ENCODE peak calls at places on chromosomes 12 and 14, in six cellular contexts. W is myocyte, P is NCI-H2171, H is upper lobe of right lung, V is astrocyte of the spinal cord, R is NCI-H460. I is an unnamed sample.

GRCh38 chr14:75282166-75282547 is 3.5 kb downstream of the FOS start:
- DNase-seq in H (no peak), V (peak), P (no peak), W (peak), R (no peak), I (no peak)

GRCh38 chr14:79911762-79912161 is 299.5 kb downstream of the DIO2 start:
- DNase-seq in P (no peak), H (no peak), W (no peak), V (no peak), R (no peak), I (no peak)

GRCh38 chr14:88565427-88565826 is 2.6 kb downstream of the ZC3H14 start:
- DNase-seq in P (no peak), H (no peak), V (no peak), R (no peak), W (no peak), I (no peak)

GRCh38 chr12:58922849-58923248 is 2.5 kb upstream of the LRIG3 start:
- DNase-seq in R (peak), P (no peak), W (no peak), H (no peak), V (peak), I (no peak)

GRCh38 chr12:32939801-32940200 is 43.2 kb upstream of the PKP2 start:
- DNase-seq in H (no peak), V (no peak), R (no peak), P (no peak), W (no peak), I (no peak)

GRCh38 chr14:71751264-71751663 is 181.0 kb upstream of the RGS6 start:
- DNase-seq in H (no peak), V (no peak), R (no peak), W (no peak), P (no peak), I (no peak)

GRCh38 chr14:55807059-55807499 is 227.1 kb downstream of the KTN1 start:
- DNase-seq in P (peak), H (peak), W (peak), R (peak), V (peak), I (no peak)

GRCh38 chr12:22231836-22232235 is 102.7 kb downstream of the ST8SIA1 start:
- DNase-seq in R (no peak), W (no peak), V (peak), H (no peak), P (no peak), I (no peak)

GRCh38 chr14:74429221-74429691 is 3.2 kb upstream of the SYNDIG1L start:
- DNase-seq in V (no peak), R (no peak), H (no peak), P (peak), W (no peak), I (no peak)